ENCODE peak calls at places on chromosomes 11 and 22, in ten cellular contexts. K is breast epithelium, A is body of pancreas, J is right lobe of liver, F is ovary, X is tibial nerve, M is endothelial cell of umbilical vein, W is HCT116, D is IMR-90, G is spleen. N is an unnamed sample.
A peak's percentile ranks its signal among the peaks of the same experiment; 100 is the strongest.

GRCh38 chr22:27405672-27406388 is 395.7 kb downstream of the MN1 start:
- DNase-seq in M (peak; percentile 43), J (peak; percentile 69), W (peak; percentile 18), G (no peak), D (peak; percentile 45), F (no peak), X (peak; percentile 17), A (peak; percentile 82), K (peak; percentile 63), N (no peak)

GRCh38 chr11:36312593-36312990 is 16.5 kb downstream of the PRR5L start:
- DNase-seq in A (no peak), J (no peak), W (no peak), F (peak; percentile 47), M (no peak), K (no peak), G (no peak), X (no peak), D (peak; percentile 86), N (no peak)

GRCh38 chr11:67265633-67266423 is 445 bp upstream of the GRK2 start:
- DNase-seq in W (no peak), J (peak; percentile 83), M (peak; percentile 45), X (peak; percentile 59), K (peak; percentile 82), F (peak; percentile 70), D (peak; percentile 33), A (peak; percentile 83), G (peak; percentile 97), N (peak; percentile 67)

GRCh38 chr22:48574776-48575566 is 1252.7 kb downstream of the BRD1 start:
- DNase-seq in X (no peak), K (no peak), D (no peak), A (peak; percentile 64), G (no peak), J (no peak), M (no peak), F (peak; percentile 30), W (no peak), N (peak; percentile 31)

GRCh38 chr11:11841121-11841604 is 609 bp upstream of the USP47 start:
- DNase-seq in A (peak; percentile 61), F (peak; percentile 57), J (peak; percentile 68), X (no peak), D (no peak), M (no peak), W (peak; percentile 16), K (no peak), G (no peak), N (peak; percentile 59)

GRCh38 chr11:721347-721912 is 15.4 kb downstream of the EPS8L2 start:
- DNase-seq in M (no peak), X (no peak), K (no peak), G (peak; percentile 76), F (no peak), D (no peak), A (no peak), J (no peak), W (no peak), N (no peak)

GRCh38 chr11:128157423-128158298 is 429.7 kb downstream of the ETS1 start:
- DNase-seq in X (no peak), M (peak; percentile 87), W (peak; percentile 72), G (no peak), F (peak; percentile 19), K (no peak), A (peak; percentile 51), D (peak; percentile 78), J (no peak), N (peak; percentile 35)

GRCh38 chr11:58730507-58731089 is 1.1 kb downstream of the GLYAT start:
- DNase-seq in K (no peak), A (no peak), J (no peak), W (no peak), X (no peak), G (no peak), M (no peak), F (no peak), D (no peak), N (no peak)

GRCh38 chr11:76844511-76844910 is 16.2 kb upstream of the ACER3 start:
- DNase-seq in F (no peak), X (no peak), M (no peak), A (no peak), G (no peak), J (no peak), W (no peak), D (no peak), K (no peak), N (no peak)

GRCh38 chr11:77175869-77176539 is 48.0 kb downstream of the MYO7A start:
- DNase-seq in W (no peak), D (no peak), M (no peak), X (no peak), J (peak; percentile 52), K (no peak), F (no peak), G (peak; percentile 86), A (no peak), N (no peak)

GRCh38 chr11:11789735-11790369 is 51.9 kb upstream of the USP47 start:
- DNase-seq in W (no peak), F (no peak), J (peak; percentile 40), X (no peak), G (no peak), M (peak; percentile 16), A (peak; percentile 45), K (no peak), D (peak; percentile 40), N (no peak)

GRCh38 chr11:66909181-66909580 is 49.0 kb downstream of the PC start:
- DNase-seq in K (no peak), D (no peak), F (no peak), W (no peak), G (no peak), A (peak; percentile 18), J (no peak), X (no peak), M (no peak), N (no peak)

GRCh38 chr11:74749965-74750296 is 1.3 kb downstream of the RNF169 start:
- DNase-seq in K (no peak), X (no peak), M (no peak), W (no peak), G (no peak), F (no peak), J (no peak), D (no peak), A (no peak), N (no peak)

GRCh38 chr11:1283906-1284305 is 25.5 kb downstream of the TOLLIP start:
- DNase-seq in M (no peak), K (no peak), A (no peak), J (no peak), G (peak; percentile 68), D (no peak), W (no peak), X (no peak), F (no peak), N (no peak)

GRCh38 chr11:29119691-29120328 is 897.0 kb downstream of the KCNA4 start:
- DNase-seq in A (no peak), X (no peak), W (no peak), M (peak; percentile 99), D (peak; percentile 99), G (no peak), J (no peak), K (no peak), F (no peak), N (no peak)

GRCh38 chr11:76041208-76041607 is 165.1 kb downstream of the WNT11 start:
- DNase-seq in G (no peak), J (no peak), W (no peak), K (no peak), M (no peak), X (no peak), A (no peak), D (no peak), F (no peak), N (no peak)

GRCh38 chr11:107908211-107908610 is 20.0 kb upstream of the RAB39A start:
- DNase-seq in A (no peak), M (no peak), K (no peak), J (no peak), D (no peak), F (no peak), G (no peak), W (no peak), X (no peak), N (no peak)

GRCh38 chr22:38618682-38619081 is 37.5 kb downstream of the FAM227A start:
- DNase-seq in J (no peak), W (no peak), K (no peak), D (no peak), G (no peak), M (no peak), F (no peak), X (no peak), A (no peak), N (no peak)

GRCh38 chr11:46338988-46339666 is 8.1 kb upstream of the DGKZ start:
- DNase-seq in D (no peak), A (peak; percentile 49), X (no peak), F (no peak), J (no peak), K (no peak), W (no peak), M (no peak), G (no peak), N (no peak)

GRCh38 chr11:47106839-47107520 is 69.7 kb downstream of the ARFGAP2 start:
- DNase-seq in W (no peak), K (no peak), G (no peak), F (no peak), M (no peak), D (no peak), A (no peak), X (no peak), J (no peak), N (no peak)

GRCh38 chr11:126751242-126751641 is 249.3 kb downstream of the KIRREL3 start:
- DNase-seq in M (no peak), J (no peak), K (no peak), D (peak; percentile 89), F (no peak), X (no peak), W (no peak), A (no peak), G (no peak), N (no peak)

GRCh38 chr22:19503869-19504268 is 20.3 kb downstream of the CLDN5 start:
- DNase-seq in A (no peak), K (no peak), J (no peak), G (no peak), D (no peak), M (no peak), X (no peak), W (no peak), F (no peak), N (no peak)
- TF ChIP-seq POLR2A in A (no peak), K (no peak), J (no peak), G (no peak), D (no peak), M (no peak), X (no peak), W (no peak), F (no peak), N (no peak)

GRCh38 chr11:120137611-120138521 is at the start of gene TRIM29:
- DNase-seq in M (no peak), A (no peak), K (no peak), G (peak; percentile 64), W (no peak), D (no peak), J (peak; percentile 16), F (no peak), X (peak; percentile 12), N (no peak)
- TF ChIP-seq POLR2A in M (no peak), A (no peak), K (no peak), G (no peak), W (no peak), D (no peak), J (no peak), F (no peak), X (no peak), N (no peak)

GRCh38 chr11:119026970-119027369 is 3.7 kb downstream of the SLC37A4 start:
- DNase-seq in J (peak; percentile 28), K (no peak), X (no peak), A (no peak), W (no peak), F (no peak), D (no peak), M (no peak), G (peak; percentile 53), N (no peak)
- TF ChIP-seq POLR2A in J (no peak), K (no peak), X (no peak), A (no peak), W (no peak), F (no peak), D (no peak), M (no peak), G (no peak), N (no peak)

GRCh38 chr11:3854977-3855807 is at the start of gene STIM1:
- DNase-seq in M (peak; percentile 94), G (peak; percentile 99), X (peak; percentile 91), D (peak; percentile 90), W (peak; percentile 86), F (peak; percentile 93), A (peak; percentile 95), K (peak; percentile 93), J (peak; percentile 97), N (peak; percentile 97)
- TF ChIP-seq POLR2A in M (peak; percentile 49), G (no peak), X (peak; percentile 74), D (peak; percentile 40), W (no peak), F (peak; percentile 53), A (peak; percentile 88), K (peak; percentile 71), J (peak; percentile 80), N (peak; percentile 73)